ENCODE peak calls at places on chromosomes 4 and X, in five cellular contexts. One of them, this sample, is unnamed.

GRCh38 chr4:23097251-23097650 is 404.5 kb downstream of the GBA3 start:
- DNase-seq in nephron progenitor cell: no peak
- DNase-seq in colonic mucosa: no peak
- DNase-seq in fibroblast of mammary gland: peak; percentile 17
- DNase-seq in astrocyte of the hippocampus: peak; percentile 54
- DNase-seq in this sample: no peak

GRCh38 chrX:79169484-79169883 is 25.0 kb downstream of the GPR174 start:
- DNase-seq in astrocyte of the hippocampus: no peak
- DNase-seq in colonic mucosa: no peak
- DNase-seq in nephron progenitor cell: no peak
- DNase-seq in fibroblast of mammary gland: peak; percentile 30
- DNase-seq in this sample: no peak

GRCh38 chr4:19809989-19810388 is 441.7 kb upstream of the SLIT2 start:
- DNase-seq in nephron progenitor cell: no peak
- DNase-seq in astrocyte of the hippocampus: no peak
- DNase-seq in colonic mucosa: no peak
- DNase-seq in fibroblast of mammary gland: no peak
- DNase-seq in this sample: no peak

GRCh38 chr4:55598641-55599040 is 6.6 kb upstream of the PDCL2 start:
- DNase-seq in nephron progenitor cell: no peak
- DNase-seq in astrocyte of the hippocampus: no peak
- DNase-seq in colonic mucosa: no peak
- DNase-seq in fibroblast of mammary gland: no peak
- DNase-seq in this sample: no peak

GRCh38 chr4:150668824-150669223 is 86.9 kb downstream of the MAB21L2 start:
- DNase-seq in astrocyte of the hippocampus: no peak
- DNase-seq in nephron progenitor cell: no peak
- DNase-seq in colonic mucosa: no peak
- DNase-seq in fibroblast of mammary gland: no peak
- DNase-seq in this sample: no peak

GRCh38 chrX:129099206-129099605 is 424.1 kb downstream of the SMARCA1 start:
- DNase-seq in astrocyte of the hippocampus: no peak
- DNase-seq in nephron progenitor cell: peak; percentile 6
- DNase-seq in colonic mucosa: no peak
- DNase-seq in fibroblast of mammary gland: no peak
- DNase-seq in this sample: peak; percentile 76

GRCh38 chrX:24117288-24117687 is 32.2 kb upstream of the ZFX start:
- DNase-seq in nephron progenitor cell: no peak
- DNase-seq in astrocyte of the hippocampus: peak; percentile 54
- DNase-seq in colonic mucosa: peak; percentile 18
- DNase-seq in fibroblast of mammary gland: peak; percentile 84
- DNase-seq in this sample: no peak

GRCh38 chrX:153970398-153971123 is 1.1 kb downstream of the HCFC1 start:
- DNase-seq in colonic mucosa: peak; percentile 53
- DNase-seq in astrocyte of the hippocampus: peak; percentile 71
- DNase-seq in fibroblast of mammary gland: peak; percentile 79
- DNase-seq in nephron progenitor cell: peak; percentile 54
- DNase-seq in this sample: peak; percentile 73

GRCh38 chr4:82988323-82988832 is 22.2 kb downstream of the LIN54 start:
- DNase-seq in colonic mucosa: no peak
- DNase-seq in astrocyte of the hippocampus: peak; percentile 7
- DNase-seq in fibroblast of mammary gland: peak; percentile 75
- DNase-seq in nephron progenitor cell: no peak
- DNase-seq in this sample: no peak

GRCh38 chr4:8909548-8909947 is 37.9 kb upstream of the HMX1 start:
- DNase-seq in astrocyte of the hippocampus: no peak
- DNase-seq in fibroblast of mammary gland: no peak
- DNase-seq in colonic mucosa: no peak
- DNase-seq in nephron progenitor cell: no peak
- DNase-seq in this sample: no peak

GRCh38 chrX:1676866-1677265 is 62.0 kb downstream of the ASMT start:
- DNase-seq in colonic mucosa: no peak
- DNase-seq in nephron progenitor cell: no peak
- DNase-seq in astrocyte of the hippocampus: no peak
- DNase-seq in fibroblast of mammary gland: no peak
- DNase-seq in this sample: no peak

GRCh38 chr4:74317616-74318256 is 9.5 kb downstream of the EPGN start:
- DNase-seq in fibroblast of mammary gland: peak; percentile 78
- DNase-seq in astrocyte of the hippocampus: no peak
- DNase-seq in nephron progenitor cell: no peak
- DNase-seq in colonic mucosa: no peak
- DNase-seq in this sample: no peak

GRCh38 chr4:154506253-154506652 is 14.7 kb upstream of the DCHS2 start:
- DNase-seq in astrocyte of the hippocampus: peak; percentile 70
- DNase-seq in fibroblast of mammary gland: peak; percentile 53
- DNase-seq in nephron progenitor cell: peak; percentile 6
- DNase-seq in colonic mucosa: no peak
- DNase-seq in this sample: peak; percentile 64

GRCh38 chrX:107710617-107711391 is 64.8 kb downstream of the TSC22D3 start:
- DNase-seq in nephron progenitor cell: no peak
- DNase-seq in astrocyte of the hippocampus: peak; percentile 91
- DNase-seq in fibroblast of mammary gland: peak; percentile 97
- DNase-seq in colonic mucosa: no peak
- DNase-seq in this sample: peak; percentile 56

GRCh38 chr4:179164642-179165338 is 1722.6 kb upstream of the AGA start:
- DNase-seq in astrocyte of the hippocampus: no peak
- DNase-seq in colonic mucosa: no peak
- DNase-seq in nephron progenitor cell: no peak
- DNase-seq in fibroblast of mammary gland: no peak
- DNase-seq in this sample: no peak

GRCh38 chrX:39504850-39505259 is 592.9 kb downstream of the BCOR start:
- DNase-seq in colonic mucosa: no peak
- DNase-seq in astrocyte of the hippocampus: peak; percentile 54
- DNase-seq in fibroblast of mammary gland: peak; percentile 15
- DNase-seq in nephron progenitor cell: peak; percentile 15
- DNase-seq in this sample: no peak

GRCh38 chrX:34218063-34218462 is 85.9 kb upstream of the FAM47A start:
- DNase-seq in fibroblast of mammary gland: no peak
- DNase-seq in astrocyte of the hippocampus: no peak
- DNase-seq in nephron progenitor cell: no peak
- DNase-seq in colonic mucosa: no peak
- DNase-seq in this sample: no peak

GRCh38 chr4:39950861-39951481 is 26.7 kb downstream of the PDS5A start:
- DNase-seq in fibroblast of mammary gland: no peak
- DNase-seq in astrocyte of the hippocampus: no peak
- DNase-seq in colonic mucosa: no peak
- DNase-seq in nephron progenitor cell: no peak
- DNase-seq in this sample: no peak

GRCh38 chr4:73814679-73815078 is 21.8 kb upstream of the CXCL6 start:
- DNase-seq in fibroblast of mammary gland: no peak
- DNase-seq in nephron progenitor cell: no peak
- DNase-seq in colonic mucosa: no peak
- DNase-seq in astrocyte of the hippocampus: no peak
- DNase-seq in this sample: no peak

GRCh38 chr4:87427518-87427868 is 5.1 kb downstream of the NUDT9 start:
- DNase-seq in colonic mucosa: no peak
- DNase-seq in astrocyte of the hippocampus: no peak
- DNase-seq in nephron progenitor cell: no peak
- DNase-seq in fibroblast of mammary gland: no peak
- DNase-seq in this sample: no peak

GRCh38 chrX:153781428-153782047 is 697 bp downstream of the SRPK3 start:
- DNase-seq in nephron progenitor cell: no peak
- DNase-seq in colonic mucosa: no peak
- DNase-seq in fibroblast of mammary gland: no peak
- DNase-seq in astrocyte of the hippocampus: no peak
- DNase-seq in this sample: no peak